ENCODE peak calls at places on chromosomes 4 and X, in ten cellular contexts. One of them, this sample, is unnamed.

GRCh38 chr4:40240040-40240653 is 43.3 kb downstream of the RHOH start:
- DNase-seq in osteocyte: no peak
- DNase-seq in effector CD4-positive, alpha-beta T cell: no peak
- DNase-seq in NT2/D1: no peak
- DNase-seq in anterior cingulate cortex: no peak
- DNase-seq in activated gamma-delta T cell treated with Interleukin-2 at 50 U/mL for 16 hours: no peak
- DNase-seq in ascending aorta: no peak
- DNase-seq in memory B cell: no peak
- DNase-seq in stimulated activated CD8-positive, alpha-beta memory T cell treated with anti-CD3 and anti-CD28 coated beads, Interleukin-7, amount 100 ng/mL, for 1 hour: no peak
- DNase-seq in neural progenitor cell: no peak
- DNase-seq in this sample: no peak

GRCh38 chr4:145178740-145179139 is 1.6 kb downstream of the OTUD4 start:
- DNase-seq in osteocyte: no peak
- DNase-seq in effector CD4-positive, alpha-beta T cell: no peak
- DNase-seq in NT2/D1: no peak
- DNase-seq in anterior cingulate cortex: no peak
- DNase-seq in activated gamma-delta T cell treated with Interleukin-2 at 50 U/mL for 16 hours: no peak
- DNase-seq in ascending aorta: no peak
- DNase-seq in memory B cell: peak
- DNase-seq in stimulated activated CD8-positive, alpha-beta memory T cell treated with anti-CD3 and anti-CD28 coated beads, Interleukin-7, amount 100 ng/mL, for 1 hour: no peak
- DNase-seq in neural progenitor cell: no peak
- DNase-seq in this sample: no peak

GRCh38 chr4:159927781-159928180 is 824.9 kb downstream of the RAPGEF2 start:
- DNase-seq in osteocyte: no peak
- DNase-seq in effector CD4-positive, alpha-beta T cell: no peak
- DNase-seq in NT2/D1: no peak
- DNase-seq in anterior cingulate cortex: no peak
- DNase-seq in activated gamma-delta T cell treated with Interleukin-2 at 50 U/mL for 16 hours: no peak
- DNase-seq in ascending aorta: no peak
- DNase-seq in memory B cell: no peak
- DNase-seq in stimulated activated CD8-positive, alpha-beta memory T cell treated with anti-CD3 and anti-CD28 coated beads, Interleukin-7, amount 100 ng/mL, for 1 hour: no peak
- DNase-seq in neural progenitor cell: no peak
- DNase-seq in this sample: no peak

GRCh38 chr4:5636766-5637670 is 71.3 kb downstream of the EVC2 start:
- DNase-seq in osteocyte: no peak
- DNase-seq in effector CD4-positive, alpha-beta T cell: no peak
- DNase-seq in NT2/D1: no peak
- DNase-seq in anterior cingulate cortex: no peak
- DNase-seq in activated gamma-delta T cell treated with Interleukin-2 at 50 U/mL for 16 hours: no peak
- DNase-seq in ascending aorta: no peak
- DNase-seq in memory B cell: no peak
- DNase-seq in stimulated activated CD8-positive, alpha-beta memory T cell treated with anti-CD3 and anti-CD28 coated beads, Interleukin-7, amount 100 ng/mL, for 1 hour: no peak
- DNase-seq in neural progenitor cell: no peak
- DNase-seq in this sample: no peak

GRCh38 chr4:8182858-8183725 is 16.0 kb upstream of the SH3TC1 start:
- DNase-seq in osteocyte: no peak
- DNase-seq in effector CD4-positive, alpha-beta T cell: no peak
- DNase-seq in NT2/D1: no peak
- DNase-seq in anterior cingulate cortex: no peak
- DNase-seq in activated gamma-delta T cell treated with Interleukin-2 at 50 U/mL for 16 hours: no peak
- DNase-seq in ascending aorta: no peak
- DNase-seq in memory B cell: no peak
- DNase-seq in stimulated activated CD8-positive, alpha-beta memory T cell treated with anti-CD3 and anti-CD28 coated beads, Interleukin-7, amount 100 ng/mL, for 1 hour: no peak
- DNase-seq in neural progenitor cell: no peak
- DNase-seq in this sample: no peak

GRCh38 chrX:13226214-13226613 is 93.6 kb downstream of the ATXN3L start:
- DNase-seq in osteocyte: no peak
- DNase-seq in effector CD4-positive, alpha-beta T cell: no peak
- DNase-seq in NT2/D1: no peak
- DNase-seq in anterior cingulate cortex: no peak
- DNase-seq in activated gamma-delta T cell treated with Interleukin-2 at 50 U/mL for 16 hours: no peak
- DNase-seq in ascending aorta: no peak
- DNase-seq in memory B cell: no peak
- DNase-seq in stimulated activated CD8-positive, alpha-beta memory T cell treated with anti-CD3 and anti-CD28 coated beads, Interleukin-7, amount 100 ng/mL, for 1 hour: no peak
- DNase-seq in neural progenitor cell: no peak
- DNase-seq in this sample: no peak

GRCh38 chrX:47248576-47248975 is 15.8 kb downstream of the USP11 start:
- DNase-seq in osteocyte: no peak
- DNase-seq in effector CD4-positive, alpha-beta T cell: no peak
- DNase-seq in NT2/D1: no peak
- DNase-seq in anterior cingulate cortex: no peak
- DNase-seq in activated gamma-delta T cell treated with Interleukin-2 at 50 U/mL for 16 hours: no peak
- DNase-seq in ascending aorta: no peak
- DNase-seq in memory B cell: no peak
- DNase-seq in stimulated activated CD8-positive, alpha-beta memory T cell treated with anti-CD3 and anti-CD28 coated beads, Interleukin-7, amount 100 ng/mL, for 1 hour: no peak
- DNase-seq in neural progenitor cell: no peak
- DNase-seq in this sample: no peak

GRCh38 chrX:9340619-9341304 is 124.1 kb upstream of the TBL1X start:
- DNase-seq in osteocyte: no peak
- DNase-seq in effector CD4-positive, alpha-beta T cell: peak
- DNase-seq in NT2/D1: no peak
- DNase-seq in anterior cingulate cortex: no peak
- DNase-seq in activated gamma-delta T cell treated with Interleukin-2 at 50 U/mL for 16 hours: peak
- DNase-seq in ascending aorta: no peak
- DNase-seq in memory B cell: peak
- DNase-seq in stimulated activated CD8-positive, alpha-beta memory T cell treated with anti-CD3 and anti-CD28 coated beads, Interleukin-7, amount 100 ng/mL, for 1 hour: no peak
- DNase-seq in neural progenitor cell: peak
- DNase-seq in this sample: peak

GRCh38 chr4:137664055-137664405 is 131.7 kb upstream of the PCDH18 start:
- DNase-seq in osteocyte: no peak
- DNase-seq in effector CD4-positive, alpha-beta T cell: no peak
- DNase-seq in NT2/D1: no peak
- DNase-seq in anterior cingulate cortex: no peak
- DNase-seq in activated gamma-delta T cell treated with Interleukin-2 at 50 U/mL for 16 hours: no peak
- DNase-seq in ascending aorta: no peak
- DNase-seq in memory B cell: no peak
- DNase-seq in stimulated activated CD8-positive, alpha-beta memory T cell treated with anti-CD3 and anti-CD28 coated beads, Interleukin-7, amount 100 ng/mL, for 1 hour: no peak
- DNase-seq in neural progenitor cell: no peak
- DNase-seq in this sample: peak

GRCh38 chr4:83013420-83013867 is 2.8 kb upstream of the LIN54 start:
- DNase-seq in osteocyte: no peak
- DNase-seq in effector CD4-positive, alpha-beta T cell: no peak
- DNase-seq in NT2/D1: no peak
- DNase-seq in anterior cingulate cortex: no peak
- DNase-seq in activated gamma-delta T cell treated with Interleukin-2 at 50 U/mL for 16 hours: no peak
- DNase-seq in ascending aorta: no peak
- DNase-seq in memory B cell: no peak
- DNase-seq in stimulated activated CD8-positive, alpha-beta memory T cell treated with anti-CD3 and anti-CD28 coated beads, Interleukin-7, amount 100 ng/mL, for 1 hour: no peak
- DNase-seq in neural progenitor cell: no peak
- DNase-seq in this sample: no peak

GRCh38 chr4:116027311-116027710 is 913.9 kb upstream of the NDST4 start:
- DNase-seq in osteocyte: no peak
- DNase-seq in effector CD4-positive, alpha-beta T cell: no peak
- DNase-seq in NT2/D1: no peak
- DNase-seq in anterior cingulate cortex: no peak
- DNase-seq in activated gamma-delta T cell treated with Interleukin-2 at 50 U/mL for 16 hours: no peak
- DNase-seq in ascending aorta: no peak
- DNase-seq in memory B cell: no peak
- DNase-seq in stimulated activated CD8-positive, alpha-beta memory T cell treated with anti-CD3 and anti-CD28 coated beads, Interleukin-7, amount 100 ng/mL, for 1 hour: no peak
- DNase-seq in neural progenitor cell: no peak
- DNase-seq in this sample: peak

GRCh38 chrX:38594434-38594833 is 33.1 kb downstream of the TSPAN7 start:
- DNase-seq in osteocyte: no peak
- DNase-seq in effector CD4-positive, alpha-beta T cell: no peak
- DNase-seq in NT2/D1: no peak
- DNase-seq in anterior cingulate cortex: no peak
- DNase-seq in activated gamma-delta T cell treated with Interleukin-2 at 50 U/mL for 16 hours: no peak
- DNase-seq in ascending aorta: no peak
- DNase-seq in memory B cell: no peak
- DNase-seq in stimulated activated CD8-positive, alpha-beta memory T cell treated with anti-CD3 and anti-CD28 coated beads, Interleukin-7, amount 100 ng/mL, for 1 hour: no peak
- DNase-seq in neural progenitor cell: no peak
- DNase-seq in this sample: no peak

GRCh38 chr4:20253799-20254409 is 2.2 kb downstream of the SLIT2 start:
- DNase-seq in osteocyte: peak
- DNase-seq in effector CD4-positive, alpha-beta T cell: no peak
- DNase-seq in NT2/D1: no peak
- DNase-seq in anterior cingulate cortex: no peak
- DNase-seq in activated gamma-delta T cell treated with Interleukin-2 at 50 U/mL for 16 hours: no peak
- DNase-seq in ascending aorta: no peak
- DNase-seq in memory B cell: no peak
- DNase-seq in stimulated activated CD8-positive, alpha-beta memory T cell treated with anti-CD3 and anti-CD28 coated beads, Interleukin-7, amount 100 ng/mL, for 1 hour: no peak
- DNase-seq in neural progenitor cell: peak
- DNase-seq in this sample: peak

GRCh38 chrX:41332988-41333743 is 796 bp upstream of the DDX3X start:
- DNase-seq in osteocyte: peak
- DNase-seq in effector CD4-positive, alpha-beta T cell: peak
- DNase-seq in NT2/D1: peak
- DNase-seq in anterior cingulate cortex: peak
- DNase-seq in activated gamma-delta T cell treated with Interleukin-2 at 50 U/mL for 16 hours: peak
- DNase-seq in ascending aorta: peak
- DNase-seq in memory B cell: peak
- DNase-seq in stimulated activated CD8-positive, alpha-beta memory T cell treated with anti-CD3 and anti-CD28 coated beads, Interleukin-7, amount 100 ng/mL, for 1 hour: peak
- DNase-seq in neural progenitor cell: peak
- DNase-seq in this sample: peak

GRCh38 chrX:47380268-47380667 is 9.9 kb downstream of the ZNF157 start:
- DNase-seq in osteocyte: no peak
- DNase-seq in effector CD4-positive, alpha-beta T cell: peak
- DNase-seq in NT2/D1: no peak
- DNase-seq in anterior cingulate cortex: no peak
- DNase-seq in activated gamma-delta T cell treated with Interleukin-2 at 50 U/mL for 16 hours: peak
- DNase-seq in ascending aorta: no peak
- DNase-seq in memory B cell: peak
- DNase-seq in stimulated activated CD8-positive, alpha-beta memory T cell treated with anti-CD3 and anti-CD28 coated beads, Interleukin-7, amount 100 ng/mL, for 1 hour: peak
- DNase-seq in neural progenitor cell: no peak
- DNase-seq in this sample: no peak

GRCh38 chr4:1299301-1299860 is 9.7 kb downstream of the MAEA start:
- DNase-seq in osteocyte: no peak
- DNase-seq in effector CD4-positive, alpha-beta T cell: no peak
- DNase-seq in NT2/D1: no peak
- DNase-seq in anterior cingulate cortex: no peak
- DNase-seq in activated gamma-delta T cell treated with Interleukin-2 at 50 U/mL for 16 hours: no peak
- DNase-seq in ascending aorta: no peak
- DNase-seq in memory B cell: no peak
- DNase-seq in stimulated activated CD8-positive, alpha-beta memory T cell treated with anti-CD3 and anti-CD28 coated beads, Interleukin-7, amount 100 ng/mL, for 1 hour: no peak
- DNase-seq in neural progenitor cell: no peak
- DNase-seq in this sample: no peak

GRCh38 chrX:69067841-69068240 is 97.4 kb downstream of the PJA1 start:
- DNase-seq in osteocyte: peak
- DNase-seq in effector CD4-positive, alpha-beta T cell: no peak
- DNase-seq in NT2/D1: no peak
- DNase-seq in anterior cingulate cortex: no peak
- DNase-seq in activated gamma-delta T cell treated with Interleukin-2 at 50 U/mL for 16 hours: no peak
- DNase-seq in ascending aorta: no peak
- DNase-seq in memory B cell: no peak
- DNase-seq in stimulated activated CD8-positive, alpha-beta memory T cell treated with anti-CD3 and anti-CD28 coated beads, Interleukin-7, amount 100 ng/mL, for 1 hour: no peak
- DNase-seq in neural progenitor cell: no peak
- DNase-seq in this sample: no peak

GRCh38 chrX:154121961-154122360 is 22.1 kb upstream of the OPN1LW start:
- DNase-seq in osteocyte: no peak
- DNase-seq in effector CD4-positive, alpha-beta T cell: no peak
- DNase-seq in NT2/D1: no peak
- DNase-seq in anterior cingulate cortex: no peak
- DNase-seq in activated gamma-delta T cell treated with Interleukin-2 at 50 U/mL for 16 hours: no peak
- DNase-seq in ascending aorta: no peak
- DNase-seq in memory B cell: no peak
- DNase-seq in stimulated activated CD8-positive, alpha-beta memory T cell treated with anti-CD3 and anti-CD28 coated beads, Interleukin-7, amount 100 ng/mL, for 1 hour: no peak
- DNase-seq in neural progenitor cell: no peak
- DNase-seq in this sample: no peak

GRCh38 chr4:72430050-72430449 is 139.0 kb downstream of the ADAMTS3 start:
- DNase-seq in osteocyte: no peak
- DNase-seq in effector CD4-positive, alpha-beta T cell: no peak
- DNase-seq in NT2/D1: no peak
- DNase-seq in anterior cingulate cortex: no peak
- DNase-seq in activated gamma-delta T cell treated with Interleukin-2 at 50 U/mL for 16 hours: no peak
- DNase-seq in ascending aorta: no peak
- DNase-seq in memory B cell: no peak
- DNase-seq in stimulated activated CD8-positive, alpha-beta memory T cell treated with anti-CD3 and anti-CD28 coated beads, Interleukin-7, amount 100 ng/mL, for 1 hour: no peak
- DNase-seq in neural progenitor cell: no peak
- DNase-seq in this sample: peak

GRCh38 chr4:48602222-48602621 is 112.2 kb downstream of the ZAR1 start:
- DNase-seq in osteocyte: no peak
- DNase-seq in effector CD4-positive, alpha-beta T cell: no peak
- DNase-seq in NT2/D1: no peak
- DNase-seq in anterior cingulate cortex: no peak
- DNase-seq in activated gamma-delta T cell treated with Interleukin-2 at 50 U/mL for 16 hours: no peak
- DNase-seq in ascending aorta: no peak
- DNase-seq in memory B cell: no peak
- DNase-seq in stimulated activated CD8-positive, alpha-beta memory T cell treated with anti-CD3 and anti-CD28 coated beads, Interleukin-7, amount 100 ng/mL, for 1 hour: no peak
- DNase-seq in neural progenitor cell: no peak
- DNase-seq in this sample: no peak

GRCh38 chrX:153726286-153727107 is 1.8 kb downstream of the ABCD1 start:
- DNase-seq in osteocyte: no peak
- DNase-seq in effector CD4-positive, alpha-beta T cell: no peak
- DNase-seq in NT2/D1: peak
- DNase-seq in anterior cingulate cortex: peak
- DNase-seq in activated gamma-delta T cell treated with Interleukin-2 at 50 U/mL for 16 hours: no peak
- DNase-seq in ascending aorta: no peak
- DNase-seq in memory B cell: peak
- DNase-seq in stimulated activated CD8-positive, alpha-beta memory T cell treated with anti-CD3 and anti-CD28 coated beads, Interleukin-7, amount 100 ng/mL, for 1 hour: no peak
- DNase-seq in neural progenitor cell: peak
- DNase-seq in this sample: peak

GRCh38 chrX:40149286-40150175 is 51.8 kb upstream of the BCOR start:
- DNase-seq in osteocyte: no peak
- DNase-seq in effector CD4-positive, alpha-beta T cell: no peak
- DNase-seq in NT2/D1: no peak
- DNase-seq in anterior cingulate cortex: no peak
- DNase-seq in activated gamma-delta T cell treated with Interleukin-2 at 50 U/mL for 16 hours: no peak
- DNase-seq in ascending aorta: no peak
- DNase-seq in memory B cell: no peak
- DNase-seq in stimulated activated CD8-positive, alpha-beta memory T cell treated with anti-CD3 and anti-CD28 coated beads, Interleukin-7, amount 100 ng/mL, for 1 hour: no peak
- DNase-seq in neural progenitor cell: peak
- DNase-seq in this sample: no peak

GRCh38 chrX:18873189-18873791 is 110.6 kb downstream of the PHKA2 start:
- DNase-seq in osteocyte: no peak
- DNase-seq in effector CD4-positive, alpha-beta T cell: no peak
- DNase-seq in NT2/D1: no peak
- DNase-seq in anterior cingulate cortex: no peak
- DNase-seq in activated gamma-delta T cell treated with Interleukin-2 at 50 U/mL for 16 hours: no peak
- DNase-seq in ascending aorta: no peak
- DNase-seq in memory B cell: no peak
- DNase-seq in stimulated activated CD8-positive, alpha-beta memory T cell treated with anti-CD3 and anti-CD28 coated beads, Interleukin-7, amount 100 ng/mL, for 1 hour: no peak
- DNase-seq in neural progenitor cell: no peak
- DNase-seq in this sample: no peak

GRCh38 chrX:141902366-141902765 is 1.3 kb upstream of the MAGEC1 start:
- DNase-seq in osteocyte: no peak
- DNase-seq in effector CD4-positive, alpha-beta T cell: no peak
- DNase-seq in NT2/D1: no peak
- DNase-seq in anterior cingulate cortex: no peak
- DNase-seq in activated gamma-delta T cell treated with Interleukin-2 at 50 U/mL for 16 hours: no peak
- DNase-seq in ascending aorta: no peak
- DNase-seq in memory B cell: no peak
- DNase-seq in stimulated activated CD8-positive, alpha-beta memory T cell treated with anti-CD3 and anti-CD28 coated beads, Interleukin-7, amount 100 ng/mL, for 1 hour: no peak
- DNase-seq in neural progenitor cell: no peak
- DNase-seq in this sample: peak

GRCh38 chrX:98191003-98191402 is 1307.3 kb downstream of the RPA4 start:
- DNase-seq in osteocyte: no peak
- DNase-seq in effector CD4-positive, alpha-beta T cell: no peak
- DNase-seq in NT2/D1: no peak
- DNase-seq in anterior cingulate cortex: no peak
- DNase-seq in activated gamma-delta T cell treated with Interleukin-2 at 50 U/mL for 16 hours: no peak
- DNase-seq in ascending aorta: no peak
- DNase-seq in memory B cell: no peak
- DNase-seq in stimulated activated CD8-positive, alpha-beta memory T cell treated with anti-CD3 and anti-CD28 coated beads, Interleukin-7, amount 100 ng/mL, for 1 hour: no peak
- DNase-seq in neural progenitor cell: no peak
- DNase-seq in this sample: no peak

GRCh38 chr4:124085561-124086180 is 626.9 kb downstream of the ANKRD50 start:
- DNase-seq in osteocyte: no peak
- DNase-seq in effector CD4-positive, alpha-beta T cell: no peak
- DNase-seq in NT2/D1: no peak
- DNase-seq in anterior cingulate cortex: no peak
- DNase-seq in activated gamma-delta T cell treated with Interleukin-2 at 50 U/mL for 16 hours: no peak
- DNase-seq in ascending aorta: no peak
- DNase-seq in memory B cell: no peak
- DNase-seq in stimulated activated CD8-positive, alpha-beta memory T cell treated with anti-CD3 and anti-CD28 coated beads, Interleukin-7, amount 100 ng/mL, for 1 hour: no peak
- DNase-seq in neural progenitor cell: no peak
- DNase-seq in this sample: peak

GRCh38 chr4:153472122-153473037 is 6.2 kb downstream of the TMEM131L start:
- DNase-seq in osteocyte: no peak
- DNase-seq in effector CD4-positive, alpha-beta T cell: no peak
- DNase-seq in NT2/D1: no peak
- DNase-seq in anterior cingulate cortex: no peak
- DNase-seq in activated gamma-delta T cell treated with Interleukin-2 at 50 U/mL for 16 hours: no peak
- DNase-seq in ascending aorta: no peak
- DNase-seq in memory B cell: no peak
- DNase-seq in stimulated activated CD8-positive, alpha-beta memory T cell treated with anti-CD3 and anti-CD28 coated beads, Interleukin-7, amount 100 ng/mL, for 1 hour: no peak
- DNase-seq in neural progenitor cell: no peak
- DNase-seq in this sample: no peak

This sample was measured in mesendoderm.